ENCODE peak calls at places on chromosomes 4 and X, in eight cellular contexts. L is IMR-90, U is transverse colon, I is ascending aorta, E is cardiac muscle cell, X is mucosa of descending colon, J is fibroblast of lung, Q is HL-60. S is an unnamed sample.

GRCh38 chrX:39472161-39472560 is 625.6 kb downstream of the BCOR start:
- DNase-seq in L (no peak), U (no peak), I (no peak), E (no peak), X (no peak), J (no peak), Q (no peak), S (no peak)

GRCh38 chr4:145207934-145208333 is 27.5 kb upstream of the OTUD4 start:
- DNase-seq in L (no peak), U (no peak), I (no peak), E (no peak), X (no peak), J (no peak), Q (no peak), S (no peak)

GRCh38 chr4:77582151-77582550 is 23.5 kb upstream of the CXCL13 start:
- DNase-seq in L (no peak), U (no peak), I (no peak), E (no peak), X (no peak), J (no peak), Q (no peak), S (no peak)

GRCh38 chrX:80808160-80808735 is 1.4 kb downstream of the BRWD3 start:
- DNase-seq in L (peak), U (peak), I (peak), E (peak), X (peak), J (peak), Q (peak), S (no peak)

GRCh38 chr4:48645225-48645794 is 134.8 kb downstream of the FRYL start:
- DNase-seq in L (no peak), U (no peak), I (no peak), E (no peak), X (no peak), J (no peak), Q (no peak), S (no peak)

GRCh38 chrX:39777623-39778025 is 320.1 kb downstream of the BCOR start:
- DNase-seq in L (no peak), U (no peak), I (no peak), E (no peak), X (no peak), J (no peak), Q (no peak), S (no peak)

GRCh38 chr4:110869862-110870577 is 247.1 kb upstream of the PITX2 start:
- DNase-seq in L (peak), U (no peak), I (no peak), E (no peak), X (no peak), J (peak), Q (no peak), S (no peak)

GRCh38 chrX:15465896-15466651 is 27.1 kb downstream of the PIR start:
- DNase-seq in L (peak), U (no peak), I (no peak), E (peak), X (no peak), J (peak), Q (no peak), S (no peak)

GRCh38 chrX:130165181-130165702 is 399 bp downstream of the AIFM1 start:
- DNase-seq in L (no peak), U (no peak), I (no peak), E (peak), X (no peak), J (peak), Q (no peak), S (no peak)

GRCh38 chrX:10722804-10723364 is 102.5 kb upstream of the MID1 start:
- DNase-seq in L (peak), U (peak), I (peak), E (peak), X (peak), J (peak), Q (no peak), S (peak)

GRCh38 chr4:1852904-1853623 is 2.9 kb downstream of the LETM1 start:
- DNase-seq in L (no peak), U (peak), I (no peak), E (no peak), X (peak), J (no peak), Q (no peak), S (no peak)

GRCh38 chrX:47623540-47624027 is 3.9 kb upstream of the SYN1 start:
- DNase-seq in L (peak), U (peak), I (peak), E (peak), X (peak), J (peak), Q (no peak), S (peak)

GRCh38 chrX:47620303-47620685 is 637 bp upstream of the SYN1 start:
- DNase-seq in L (no peak), U (no peak), I (no peak), E (no peak), X (no peak), J (no peak), Q (no peak), S (no peak)

GRCh38 chrX:47618923-47619485 is 653 bp downstream of the SYN1 start:
- DNase-seq in L (no peak), U (no peak), I (no peak), E (no peak), X (no peak), J (no peak), Q (no peak), S (no peak)

GRCh38 chrX:47621851-47622250 is 2.2 kb upstream of the SYN1 start:
- DNase-seq in L (no peak), U (no peak), I (no peak), E (no peak), X (no peak), J (no peak), Q (no peak), S (no peak)

GRCh38 chrX:47619486-47620302 is at the start of gene SYN1:
- DNase-seq in L (peak), U (peak), I (peak), E (peak), X (peak), J (peak), Q (peak), S (peak)
- H3K4me3 ChIP-seq in L (peak), U (peak), I (peak), E (no peak), X (no peak), J (no peak), Q (peak), S (peak)

GRCh38 chr4:153532636-153533035 is 66.5 kb downstream of the TMEM131L start:
- DNase-seq in L (no peak), U (no peak), I (no peak), E (no peak), X (no peak), J (no peak), Q (no peak), S (no peak)

GRCh38 chr4:153532227-153532626 is 66.1 kb downstream of the TMEM131L start:
- DNase-seq in L (no peak), U (no peak), I (no peak), E (no peak), X (no peak), J (no peak), Q (no peak), S (no peak)

GRCh38 chr4:153529646-153530045 is 63.5 kb downstream of the TMEM131L start:
- DNase-seq in L (peak), U (no peak), I (no peak), E (peak), X (no peak), J (peak), Q (peak), S (no peak)

GRCh38 chr4:153530284-153530995 is 64.3 kb downstream of the TMEM131L start:
- DNase-seq in L (no peak), U (no peak), I (peak), E (no peak), X (no peak), J (no peak), Q (no peak), S (no peak)

DNA sequence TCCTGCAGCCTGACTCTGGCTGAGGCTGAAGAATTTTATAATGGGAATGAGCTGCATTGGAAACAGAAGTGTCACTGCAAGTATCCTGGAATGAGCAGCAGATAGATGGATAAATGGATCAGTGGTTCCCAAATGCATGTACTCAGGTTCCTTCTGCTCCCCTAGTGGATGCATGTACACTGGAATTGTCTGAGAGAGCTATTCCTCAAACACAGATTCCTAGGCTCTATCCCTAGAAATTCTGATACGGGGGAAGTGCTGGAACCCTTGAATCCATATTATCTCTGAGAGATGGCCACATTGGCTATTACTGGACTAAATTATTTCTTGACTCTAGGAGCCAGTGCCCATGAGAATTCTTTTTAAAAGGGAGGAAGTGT is 64.8 kb downstream of the TMEM131L start:
- DNase-seq in L (no peak), U (no peak), I (no peak), E (no peak), X (no peak), J (no peak), Q (no peak), S (no peak)
- TF ChIP-seq CTCF in L (peak), U (no peak), I (no peak), E (peak), X (no peak), J (peak), Q (no peak), S (no peak)

DNA sequence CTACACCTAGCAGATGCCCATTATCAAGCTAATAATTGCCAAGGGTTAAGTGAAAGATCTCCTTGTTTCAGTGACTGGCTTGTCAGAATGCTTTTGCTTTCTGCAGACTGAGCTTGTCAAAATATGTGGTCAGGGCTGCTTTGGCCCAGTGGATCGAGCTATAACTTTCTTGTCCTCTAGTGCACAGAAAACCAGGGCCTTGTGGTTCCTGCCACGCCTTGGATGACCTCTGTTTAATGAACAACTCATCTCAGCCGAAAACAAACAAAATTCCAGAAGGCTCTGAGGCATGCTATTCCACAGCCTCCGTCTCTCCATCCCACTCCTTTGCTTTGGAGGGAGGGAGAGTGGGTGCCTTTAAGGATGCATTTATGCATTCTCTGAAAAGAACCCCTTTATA is 11.3 kb downstream of the EVC start:
- DNase-seq in L (peak), U (no peak), I (no peak), E (no peak), X (no peak), J (peak), Q (no peak), S (no peak)
- H3K4me3 ChIP-seq in L (no peak), U (no peak), I (no peak), E (no peak), X (no peak), J (no peak), Q (no peak), S (no peak)

GRCh38 chr4:22607382-22607781 is 85.4 kb upstream of the GBA3 start:
- DNase-seq in L (peak), U (peak), I (no peak), E (peak), X (peak), J (peak), Q (peak), S (peak)
- TF ChIP-seq CTCF in L (peak), U (peak), I (peak), E (peak), X (peak), J (peak), Q (peak), S (peak)

DNA sequence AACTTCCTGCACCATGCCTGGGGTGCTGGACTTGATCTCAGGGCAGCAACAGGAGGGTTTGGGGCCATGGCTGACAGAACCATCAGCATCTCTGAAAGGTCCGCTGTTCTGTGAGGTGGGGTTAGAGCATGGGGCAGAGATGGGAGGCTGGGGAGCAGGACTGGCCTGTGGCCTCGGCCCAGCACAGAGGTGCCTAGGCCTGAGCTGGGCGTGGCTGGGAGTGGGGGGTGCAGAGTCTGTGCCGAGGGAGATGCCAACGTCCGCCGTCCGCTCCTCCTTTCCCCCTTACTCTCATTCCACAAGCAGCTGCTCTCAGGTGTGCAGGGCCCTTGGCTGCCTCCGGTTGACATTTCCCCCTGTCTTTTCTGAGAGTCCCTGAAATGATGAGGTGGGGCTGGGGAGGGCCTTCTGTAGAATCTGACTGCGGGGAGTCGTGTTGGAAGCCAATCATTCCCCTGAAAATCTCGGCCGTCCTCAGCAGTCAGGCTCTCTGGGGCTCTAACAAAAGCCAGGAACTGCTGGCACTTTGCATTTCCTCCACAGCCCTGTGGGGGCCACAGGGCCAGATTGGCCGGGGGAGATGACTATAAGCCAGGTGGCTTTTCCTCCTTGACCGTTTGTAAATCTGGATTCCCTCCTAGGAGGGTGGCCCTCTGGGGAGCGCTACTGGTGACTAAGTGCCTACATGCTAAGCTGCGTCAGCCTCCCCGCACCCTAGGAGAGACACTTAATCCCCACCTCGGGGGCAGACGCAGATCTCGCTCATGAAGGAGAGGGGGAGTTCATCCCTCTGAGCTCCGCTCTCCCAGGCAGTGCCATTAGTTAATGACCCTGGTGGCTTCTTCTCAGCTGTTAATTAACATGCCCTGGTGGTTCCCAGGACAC is 41.2 kb downstream of the EVC start:
- DNase-seq in L (peak), U (no peak), I (peak), E (peak), X (no peak), J (peak), Q (no peak), S (peak)
- H3K4me3 ChIP-seq in L (no peak), U (no peak), I (no peak), E (no peak), X (no peak), J (no peak), Q (no peak), S (no peak)

GRCh38 chr4:101086801-101087586 is 260.3 kb downstream of the PPP3CA start:
- DNase-seq in L (no peak), U (no peak), I (no peak), E (no peak), X (no peak), J (no peak), Q (no peak), S (no peak)
- TF ChIP-seq CTCF in L (peak), U (no peak), I (no peak), E (peak), X (no peak), J (no peak), Q (no peak), S (peak)

S was measured in HFF-Myc.